ENCODE peak calls at places on chromosomes 7 and 10, in ten cellular contexts. P, G, O, I, Z, R, D, N, A and B are unnamed samples.

GRCh38 chr10:78700413-78700812 is 368.4 kb upstream of the ZMIZ1 start:
- DNase-seq in P (peak), G (no peak), O (peak), I (peak), Z (no peak), R (no peak), D (no peak), N (no peak), A (peak), B (no peak)

GRCh38 chr7:77391230-77391629 is 24.9 kb downstream of the GSAP start:
- DNase-seq in P (no peak), G (no peak), O (no peak), I (no peak), Z (no peak), R (no peak), D (no peak), N (no peak), A (no peak), B (no peak)

GRCh38 chr10:88379575-88379974 is 203.5 kb downstream of the RNLS start:
- DNase-seq in P (no peak), G (no peak), O (peak), I (peak), Z (no peak), R (no peak), D (peak), N (no peak), A (peak), B (peak)

GRCh38 chr7:108079291-108080057 is 50.7 kb downstream of the LAMB4 start:
- DNase-seq in P (no peak), G (no peak), O (peak), I (no peak), Z (no peak), R (no peak), D (peak), N (no peak), A (peak), B (peak)

GRCh38 chr10:44675086-44675874 is 235.9 kb upstream of the TMEM72 start:
- DNase-seq in P (no peak), G (no peak), O (no peak), I (no peak), Z (no peak), R (no peak), D (no peak), N (no peak), A (peak), B (no peak)

GRCh38 chr10:78596556-78596955 is 472.2 kb upstream of the ZMIZ1 start:
- DNase-seq in P (no peak), G (peak), O (no peak), I (no peak), Z (no peak), R (no peak), D (no peak), N (no peak), A (no peak), B (no peak)

GRCh38 chr7:19113001-19113349 is 4.5 kb downstream of the TWIST1 start:
- DNase-seq in P (no peak), G (no peak), O (no peak), I (no peak), Z (no peak), R (no peak), D (no peak), N (no peak), A (no peak), B (no peak)

GRCh38 chr7:46600340-46600739 is 679.3 kb upstream of the IGFBP3 start:
- DNase-seq in P (no peak), G (no peak), O (peak), I (no peak), Z (no peak), R (no peak), D (no peak), N (no peak), A (peak), B (peak)

GRCh38 chr7:156668130-156668741 is 27.7 kb downstream of the RNF32 start:
- DNase-seq in P (no peak), G (no peak), O (peak), I (peak), Z (no peak), R (no peak), D (no peak), N (no peak), A (no peak), B (no peak)

GRCh38 chr7:29641651-29642050 is 78.0 kb downstream of the PRR15 start:
- DNase-seq in P (no peak), G (no peak), O (no peak), I (no peak), Z (no peak), R (no peak), D (no peak), N (no peak), A (no peak), B (no peak)

GRCh38 chr7:148400101-148400500 is 190.5 kb upstream of the C7orf33 start:
- DNase-seq in P (no peak), G (no peak), O (no peak), I (no peak), Z (no peak), R (no peak), D (no peak), N (no peak), A (no peak), B (no peak)

GRCh38 chr7:13981070-13981469 is 8.4 kb downstream of the ETV1 start:
- DNase-seq in P (peak), G (no peak), O (peak), I (peak), Z (no peak), R (no peak), D (peak), N (no peak), A (peak), B (peak)

GRCh38 chr10:12419279-12419847 is 70.0 kb downstream of the CAMK1D start:
- DNase-seq in P (no peak), G (no peak), O (peak), I (no peak), Z (no peak), R (peak), D (peak), N (no peak), A (peak), B (peak)

GRCh38 chr7:115356139-115356746 is 434.3 kb downstream of the MDFIC start:
- DNase-seq in P (no peak), G (no peak), O (peak), I (no peak), Z (no peak), R (no peak), D (no peak), N (no peak), A (peak), B (no peak)

GRCh38 chr10:128062331-128062730 is 63.9 kb downstream of the MKI67 start:
- DNase-seq in P (no peak), G (no peak), O (no peak), I (no peak), Z (no peak), R (no peak), D (no peak), N (no peak), A (no peak), B (no peak)

GRCh38 chr10:61195219-61195618 is 251.2 kb upstream of the RHOBTB1 start:
- DNase-seq in P (no peak), G (no peak), O (no peak), I (no peak), Z (no peak), R (no peak), D (no peak), N (no peak), A (no peak), B (no peak)

GRCh38 chr7:77548222-77548621 is 11.1 kb downstream of the PTPN12 start:
- DNase-seq in P (no peak), G (no peak), O (no peak), I (no peak), Z (no peak), R (no peak), D (no peak), N (no peak), A (no peak), B (no peak)

GRCh38 chr7:22150221-22150620 is 204.5 kb upstream of the CDCA7L start:
- DNase-seq in P (no peak), G (no peak), O (no peak), I (no peak), Z (no peak), R (no peak), D (no peak), N (no peak), A (no peak), B (no peak)

GRCh38 chr10:107614939-107615665 is 450.6 kb upstream of the SORCS1 start:
- DNase-seq in P (no peak), G (no peak), O (no peak), I (no peak), Z (no peak), R (no peak), D (no peak), N (no peak), A (no peak), B (no peak)

GRCh38 chr7:38840736-38841460 is 68.1 kb downstream of the VPS41 start:
- DNase-seq in P (no peak), G (no peak), O (no peak), I (no peak), Z (no peak), R (no peak), D (peak), N (no peak), A (peak), B (peak)

GRCh38 chr10:99431190-99431549 is 746 bp upstream of the GOT1 start:
- DNase-seq in P (peak), G (peak), O (peak), I (peak), Z (no peak), R (no peak), D (peak), N (no peak), A (peak), B (no peak)

GRCh38 chr7:98301693-98302470 is 20.4 kb downstream of the BRI3 start:
- DNase-seq in P (no peak), G (no peak), O (no peak), I (no peak), Z (no peak), R (no peak), D (no peak), N (no peak), A (no peak), B (no peak)

GRCh38 chr7:77982926-77983550 is 184.5 kb downstream of the PHTF2 start:
- DNase-seq in P (no peak), G (no peak), O (no peak), I (no peak), Z (no peak), R (peak), D (no peak), N (no peak), A (no peak), B (no peak)

GRCh38 chr7:13279854-13280435 is 592.5 kb downstream of the ARL4A start:
- DNase-seq in P (no peak), G (no peak), O (peak), I (no peak), Z (no peak), R (no peak), D (no peak), N (no peak), A (peak), B (no peak)

GRCh38 chr7:123054357-123055133 is 59.0 kb upstream of the TAS2R16 start:
- DNase-seq in P (no peak), G (peak), O (peak), I (no peak), Z (no peak), R (no peak), D (no peak), N (no peak), A (no peak), B (no peak)

GRCh38 chr7:19069842-19070241 is 47.6 kb downstream of the TWIST1 start:
- DNase-seq in P (no peak), G (no peak), O (no peak), I (no peak), Z (no peak), R (no peak), D (no peak), N (no peak), A (no peak), B (no peak)

GRCh38 chr7:153247926-153248325 is 488.4 kb downstream of the ACTR3B start:
- DNase-seq in P (no peak), G (no peak), O (no peak), I (no peak), Z (no peak), R (no peak), D (no peak), N (no peak), A (no peak), B (no peak)

GRCh38 chr7:137772748-137773147 is 74.0 kb downstream of the DGKI start:
- DNase-seq in P (no peak), G (no peak), O (no peak), I (no peak), Z (no peak), R (no peak), D (peak), N (no peak), A (peak), B (peak)

GRCh38 chr7:114048386-114049235 is 129.8 kb upstream of the PPP1R3A start:
- DNase-seq in P (no peak), G (no peak), O (peak), I (no peak), Z (no peak), R (no peak), D (peak), N (no peak), A (peak), B (no peak)

GRCh38 chr7:32611201-32611691 is 116.0 kb downstream of the AVL9 start:
- DNase-seq in P (no peak), G (no peak), O (no peak), I (no peak), Z (no peak), R (no peak), D (no peak), N (no peak), A (peak), B (no peak)

GRCh38 chr10:59240581-59241183 is 64.2 kb downstream of the PHYHIPL start:
- DNase-seq in P (peak), G (no peak), O (peak), I (peak), Z (no peak), R (no peak), D (no peak), N (no peak), A (peak), B (peak)

GRCh38 chr7:134619627-134620331 is 26.9 kb upstream of the BPGM start:
- DNase-seq in P (no peak), G (no peak), O (no peak), I (no peak), Z (no peak), R (no peak), D (peak), N (no peak), A (peak), B (peak)

GRCh38 chr7:101390901-101391301 is 28.2 kb downstream of the COL26A1 start:
- DNase-seq in P (no peak), G (peak), O (peak), I (no peak), Z (no peak), R (peak), D (no peak), N (no peak), A (peak), B (no peak)

GRCh38 chr10:12503311-12503710 is 154.0 kb downstream of the CAMK1D start:
- DNase-seq in P (no peak), G (no peak), O (peak), I (peak), Z (no peak), R (no peak), D (no peak), N (no peak), A (no peak), B (no peak)